ENCODE peak calls at places on chromosome 16, in six cellular contexts. K is IMR-90, Y is A549, Q is K562, C is HepG2, L is GM12878. Z is an unnamed sample.

GRCh38 chr16:71303938-71304337 is 14.7 kb upstream of the CMTR2 start:
- DNase-seq in C (no peak), L (no peak), K (peak), Y (no peak), Q (no peak), Z (no peak)

GRCh38 chr16:46756772-46757171 is 8.6 kb upstream of the MYLK3 start:
- DNase-seq in L (no peak), Q (no peak), K (no peak), C (no peak), Y (no peak), Z (no peak)

GRCh38 chr16:27839419-27839818 is 224.1 kb downstream of the GSG1L start:
- DNase-seq in K (peak), Y (no peak), C (no peak), Q (peak), L (no peak), Z (no peak)

GRCh38 chr16:64702415-64702814 is 419.4 kb downstream of the CDH11 start:
- DNase-seq in Q (no peak), Y (no peak), C (no peak), L (no peak), K (no peak), Z (no peak)

GRCh38 chr16:80158766-80159165 is 382.0 kb upstream of the DYNLRB2 start:
- DNase-seq in L (no peak), Y (peak), Q (no peak), K (peak), C (no peak), Z (no peak)

GRCh38 chr16:90031186-90031930 is 12.1 kb upstream of the DBNDD1 start:
- DNase-seq in Q (no peak), C (no peak), L (no peak), K (no peak), Y (no peak), Z (no peak)

GRCh38 chr16:17416461-17417221 is 54.1 kb downstream of the XYLT1 start:
- DNase-seq in Y (no peak), L (peak), K (peak), C (no peak), Q (no peak), Z (no peak)

GRCh38 chr16:13316008-13316407 is 414.6 kb downstream of the SHISA9 start:
- DNase-seq in Q (no peak), C (no peak), Y (no peak), L (no peak), K (no peak), Z (no peak)

GRCh38 chr16:72427001-72427785 is 255.2 kb upstream of the PMFBP1 start:
- DNase-seq in L (no peak), Y (no peak), Q (no peak), K (no peak), C (no peak), Z (no peak)

GRCh38 chr16:67105881-67106280 is 3.9 kb upstream of the PHAF1 start:
- DNase-seq in Q (no peak), C (no peak), L (no peak), K (no peak), Y (no peak), Z (no peak)

GRCh38 chr16:53822936-53823529 is 119.1 kb downstream of the FTO start:
- DNase-seq in C (no peak), Q (no peak), K (no peak), L (peak), Y (no peak), Z (no peak)

GRCh38 chr16:75591001-75591852 is 25.0 kb downstream of the GABARAPL2 start:
- DNase-seq in C (no peak), K (peak), Y (no peak), L (no peak), Q (no peak), Z (peak)

GRCh38 chr16:80803341-80804060 is 897 bp downstream of the CDYL2 start:
- DNase-seq in C (no peak), L (no peak), K (no peak), Y (no peak), Q (peak), Z (peak)

GRCh38 chr16:84176192-84177053 is 10.4 kb downstream of the TAF1C start:
- DNase-seq in Y (no peak), Q (no peak), K (no peak), L (no peak), C (peak), Z (no peak)

GRCh38 chr16:72467157-72467759 is 295.3 kb upstream of the PMFBP1 start:
- DNase-seq in K (peak), Q (peak), C (peak), L (no peak), Y (peak), Z (peak)

GRCh38 chr16:24577167-24577566 is 37.8 kb downstream of the RBBP6 start:
- DNase-seq in K (peak), Y (no peak), Q (no peak), L (no peak), C (no peak), Z (no peak)

GRCh38 chr16:27199747-27200146 is 3.6 kb upstream of the KDM8 start:
- DNase-seq in Y (no peak), K (no peak), C (no peak), L (peak), Q (no peak), Z (no peak)

GRCh38 chr16:27408012-27408601 is 6.1 kb downstream of the IL21R start:
- DNase-seq in K (peak), L (peak), Y (no peak), Q (no peak), C (peak), Z (no peak)

GRCh38 chr16:59973966-59974365 is 1239.8 kb upstream of the GOT2 start:
- DNase-seq in Y (no peak), C (no peak), Q (no peak), L (no peak), K (no peak), Z (no peak)

GRCh38 chr16:10941127-10941933 is 938 bp downstream of the DEXI start:
- DNase-seq in L (no peak), C (no peak), K (no peak), Y (no peak), Q (no peak), Z (no peak)

GRCh38 chr16:28495098-28495793 is 803 bp downstream of the APOBR start:
- DNase-seq in K (no peak), Q (no peak), Y (no peak), C (no peak), L (no peak), Z (no peak)

GRCh38 chr16:88284626-88285513 is 97.9 kb upstream of the ZNF469 start:
- DNase-seq in Q (peak), K (no peak), C (no peak), L (no peak), Y (no peak), Z (no peak)

GRCh38 chr16:50202926-50203624 is 50.0 kb downstream of the TENT4B start:
- DNase-seq in C (peak), L (no peak), K (peak), Y (peak), Q (no peak), Z (peak)

GRCh38 chr16:10581507-10581906 is 1.1 kb upstream of the EMP2 start:
- DNase-seq in L (no peak), C (no peak), K (peak), Y (no peak), Q (no peak), Z (no peak)

GRCh38 chr16:85651822-85652430 is 36.8 kb downstream of the GINS2 start:
- DNase-seq in Q (no peak), Y (peak), L (no peak), C (no peak), K (no peak), Z (no peak)

GRCh38 chr16:79776243-79776884 is 175.8 kb upstream of the MAF start:
- DNase-seq in Q (no peak), C (no peak), K (no peak), L (no peak), Y (no peak), Z (no peak)

GRCh38 chr16:2425008-2425518 is 4.2 kb upstream of the CCNF start:
- DNase-seq in L (no peak), Q (no peak), K (no peak), C (no peak), Y (no peak), Z (no peak)

GRCh38 chr16:68319185-68319908 is 8.5 kb downstream of the PRMT7 start:
- DNase-seq in K (peak), C (no peak), Q (no peak), Y (no peak), L (no peak), Z (no peak)

GRCh38 chr16:85699224-85699558 is 10.4 kb upstream of the GINS2 start:
- DNase-seq in C (no peak), K (no peak), L (no peak), Y (no peak), Q (no peak), Z (no peak)

GRCh38 chr16:28951410-28951943 is 740 bp downstream of the NFATC2IP start:
- DNase-seq in Q (no peak), C (no peak), Y (no peak), L (no peak), K (no peak), Z (peak)

GRCh38 chr16:3465301-3465700 is 21.8 kb downstream of the NAA60 start:
- DNase-seq in Y (no peak), Q (no peak), K (no peak), L (no peak), C (no peak), Z (no peak)

GRCh38 chr16:66970775-66971725 is 10.0 kb downstream of the CES3 start:
- DNase-seq in Q (peak), K (peak), Y (peak), L (no peak), C (no peak), Z (no peak)

GRCh38 chr16:4613636-4614570 is 785 bp downstream of the UBALD1 start:
- DNase-seq in Q (peak), K (peak), L (no peak), Y (peak), C (peak), Z (peak)

GRCh38 chr16:88570691-88571092 is 489 bp downstream of the ZC3H18 start:
- DNase-seq in K (no peak), Y (no peak), Q (peak), L (no peak), C (no peak), Z (no peak)

DNA sequence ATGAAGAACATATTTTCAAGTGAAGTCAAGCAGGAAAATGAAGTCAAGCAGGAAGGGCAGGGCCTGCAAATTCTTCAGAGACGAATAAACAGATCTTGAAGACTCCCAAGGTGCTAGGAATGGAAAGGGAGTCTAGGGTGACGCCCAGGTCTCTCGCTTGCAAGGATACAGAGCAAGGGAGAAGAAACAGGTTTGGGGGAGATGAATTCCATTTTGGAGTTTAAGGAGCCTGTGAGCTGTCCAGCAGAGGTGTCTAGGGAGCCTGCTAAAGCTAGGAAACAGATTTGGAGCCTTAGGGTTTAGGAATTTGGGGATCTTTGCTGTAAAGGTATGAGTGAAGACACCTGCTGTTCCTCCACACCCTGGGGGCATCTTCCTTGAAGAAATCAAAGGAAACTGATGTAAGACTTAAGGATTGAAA is 2.0 kb upstream of the UNKL start:
- DNase-seq in Y (peak), L (no peak), K (no peak), C (no peak), Q (no peak), Z (no peak)
- TF ChIP-seq BHLHE40 in Y (no peak), L (no peak), K (no peak), C (no peak), Q (no peak), Z (no peak)

GRCh38 chr16:361341-361871 is 8.9 kb upstream of the AXIN1 start:
- DNase-seq in Y (no peak), Q (no peak), L (no peak), K (no peak), C (no peak), Z (no peak)
- TF ChIP-seq BHLHE40 in Y (no peak), Q (no peak), L (no peak), K (no peak), C (no peak), Z (no peak)

DNA sequence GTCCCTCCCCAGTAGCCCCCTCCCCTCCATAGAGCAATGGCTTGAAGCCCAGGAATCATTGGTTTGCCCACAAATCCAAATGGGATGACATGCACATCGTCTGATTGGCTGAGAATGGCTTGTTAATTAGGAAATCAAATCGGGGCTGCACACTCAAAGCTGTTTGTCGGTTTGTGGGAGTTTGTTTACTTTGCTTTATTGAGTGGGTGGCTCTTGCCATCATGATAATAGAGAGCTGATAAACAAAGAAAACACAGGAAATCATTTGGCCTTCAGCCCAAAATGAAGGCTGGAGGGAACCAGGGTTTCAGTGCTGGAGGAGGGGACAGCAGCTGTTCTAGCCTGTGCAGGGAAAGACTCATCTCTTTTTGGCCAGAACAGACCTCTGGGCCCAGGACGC is 316.2 kb downstream of the CBLN1 start:
- DNase-seq in Q (no peak), L (no peak), C (no peak), Y (no peak), K (peak), Z (no peak)
- TF ChIP-seq BHLHE40 in Q (no peak), L (no peak), C (no peak), Y (no peak), K (no peak), Z (no peak)

DNA sequence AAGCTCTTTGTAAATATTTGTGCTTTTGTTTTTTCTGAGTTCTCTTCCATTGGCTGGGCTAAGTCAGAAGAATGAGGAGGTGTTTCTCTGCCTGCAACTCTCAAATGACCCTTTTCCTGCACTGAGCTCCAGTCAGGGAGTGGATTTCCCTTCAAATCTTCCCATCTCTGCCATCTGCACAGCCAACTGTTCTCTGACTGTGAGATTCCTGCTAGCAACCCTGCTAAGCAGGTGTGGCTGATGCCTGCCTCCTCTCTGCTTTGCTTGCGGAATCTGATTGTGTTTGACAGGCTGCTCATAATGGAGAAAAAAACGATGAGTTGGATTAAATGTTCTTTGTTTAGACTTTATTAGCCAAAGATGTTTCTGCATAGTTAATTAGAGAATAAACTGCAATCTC is 519.8 kb downstream of the TMEM114 start:
- DNase-seq in K (no peak), L (no peak), C (no peak), Y (no peak), Q (no peak), Z (no peak)
- TF ChIP-seq BHLHE40 in K (no peak), L (no peak), C (no peak), Y (no peak), Q (no peak), Z (no peak)

GRCh38 chr16:57067347-57067746 is 25.0 kb upstream of the CPNE2 start:
- DNase-seq in C (no peak), Q (no peak), K (no peak), L (no peak), Y (no peak), Z (no peak)

GRCh38 chr16:57070986-57071540 is 21.3 kb upstream of the CPNE2 start:
- DNase-seq in L (no peak), Y (no peak), Q (no peak), K (no peak), C (no peak), Z (no peak)

GRCh38 chr16:57070424-57070823 is 22.0 kb upstream of the CPNE2 start:
- DNase-seq in L (no peak), C (no peak), Y (no peak), K (no peak), Q (no peak), Z (no peak)

GRCh38 chr16:57069635-57070350 is 22.6 kb upstream of the CPNE2 start:
- DNase-seq in C (no peak), Y (no peak), L (no peak), Q (no peak), K (no peak), Z (no peak)

GRCh38 chr16:57069053-57069452 is 23.3 kb upstream of the CPNE2 start:
- DNase-seq in C (no peak), Y (no peak), K (no peak), Q (no peak), L (no peak), Z (no peak)
- TF ChIP-seq BHLHE40 in C (no peak), Y (no peak), K (no peak), Q (no peak), L (no peak), Z (no peak)

GRCh38 chr16:78211951-78212350 is 112.5 kb downstream of the WWOX start:
- DNase-seq in L (no peak), K (no peak), C (no peak), Q (no peak), Y (peak), Z (no peak)
- TF ChIP-seq BHLHE40 in L (no peak), K (no peak), C (no peak), Q (no peak), Y (no peak), Z (no peak)

GRCh38 chr16:9060225-9060624 is 31.2 kb upstream of the HAPSTR1 start:
- DNase-seq in Y (no peak), L (no peak), Q (no peak), K (no peak), C (no peak), Z (no peak)

GRCh38 chr16:9058211-9058610 is 33.2 kb upstream of the HAPSTR1 start:
- DNase-seq in L (no peak), Y (no peak), C (no peak), Q (no peak), K (no peak), Z (no peak)

GRCh38 chr16:9065077-9065476 is 26.4 kb upstream of the HAPSTR1 start:
- DNase-seq in Y (no peak), K (no peak), L (no peak), C (no peak), Q (no peak), Z (no peak)

GRCh38 chr16:9062301-9062700 is 29.1 kb upstream of the HAPSTR1 start:
- DNase-seq in C (no peak), K (no peak), Q (no peak), Y (no peak), L (no peak), Z (no peak)

GRCh38 chr16:9061358-9061813 is 30.1 kb upstream of the HAPSTR1 start:
- DNase-seq in K (peak), Y (no peak), L (no peak), Q (no peak), C (no peak), Z (no peak)
- TF ChIP-seq BHLHE40 in K (no peak), Y (no peak), L (no peak), Q (no peak), C (no peak), Z (no peak)